ENCODE peak calls at places on chromosomes 11 and 22, in seven cellular contexts. E, X, R, U, V, D and Z are unnamed samples.

GRCh38 chr22:38859581-38860290 is 12.3 kb downstream of the CBX6 start:
- DNase-seq in E (no peak), X (no peak), R (no peak), U (no peak), V (no peak), D (no peak), Z (no peak)

GRCh38 chr11:35276396-35276795 is 137.4 kb downstream of the CD44 start:
- DNase-seq in E (peak), X (no peak), R (no peak), U (no peak), V (no peak), D (no peak), Z (no peak)

GRCh38 chr22:37498289-37498909 is 12.2 kb upstream of the MFNG start:
- DNase-seq in E (no peak), X (peak), R (peak), U (peak), V (no peak), D (no peak), Z (peak)

GRCh38 chr22:49855491-49855911 is 1.9 kb downstream of the ZBED4 start:
- DNase-seq in E (peak), X (no peak), R (no peak), U (no peak), V (peak), D (no peak), Z (no peak)

GRCh38 chr11:67584881-67585873 is 1.6 kb downstream of the GSTP1 start:
- DNase-seq in E (no peak), X (no peak), R (no peak), U (no peak), V (peak), D (no peak), Z (peak)

GRCh38 chr11:72561856-72562255 is 112.4 kb downstream of the PDE2A start:
- DNase-seq in E (no peak), X (no peak), R (no peak), U (peak), V (no peak), D (no peak), Z (no peak)

GRCh38 chr11:110096369-110096976 is 3.3 kb downstream of the ZC3H12C start:
- DNase-seq in E (no peak), X (no peak), R (no peak), U (no peak), V (no peak), D (no peak), Z (no peak)

GRCh38 chr22:18060646-18061620 is 16.9 kb upstream of the PEX26 start:
- DNase-seq in E (peak), X (no peak), R (no peak), U (no peak), V (peak), D (no peak), Z (peak)

GRCh38 chr22:43001271-43002197 is 13.4 kb downstream of the PACSIN2 start:
- DNase-seq in E (no peak), X (no peak), R (no peak), U (no peak), V (peak), D (no peak), Z (no peak)

GRCh38 chr11:119727523-119728081 is 1.4 kb downstream of the NECTIN1 start:
- DNase-seq in E (no peak), X (peak), R (peak), U (peak), V (peak), D (no peak), Z (peak)

GRCh38 chr22:50200333-50201190 is at the start of gene SELENOO:
- DNase-seq in E (peak), X (peak), R (peak), U (peak), V (peak), D (peak), Z (peak)

GRCh38 chr22:39473856-39474255 is 17.0 kb downstream of the MGAT3 start:
- DNase-seq in E (no peak), X (no peak), R (no peak), U (no peak), V (no peak), D (no peak), Z (no peak)

GRCh38 chr11:115201121-115201792 is 303.0 kb downstream of the CADM1 start:
- DNase-seq in E (peak), X (no peak), R (no peak), U (no peak), V (peak), D (no peak), Z (no peak)
- H3K23ac ChIP-seq in E (peak), X (no peak), R (no peak), U (no peak), V (no peak), D (no peak), Z (no peak)

GRCh38 chr11:107567739-107568335 is 2.3 kb upstream of the ALKBH8 start:
- DNase-seq in E (no peak), X (no peak), R (no peak), U (no peak), V (no peak), D (no peak), Z (no peak)

GRCh38 chr11:107565219-107565937 is at the start of gene ALKBH8:
- DNase-seq in E (peak), X (peak), R (no peak), U (peak), V (peak), D (peak), Z (peak)

GRCh38 chr11:107563702-107564101 is 1.8 kb downstream of the ALKBH8 start:
- DNase-seq in E (peak), X (no peak), R (no peak), U (no peak), V (peak), D (peak), Z (peak)

GRCh38 chr11:107564877-107565218 is 687 bp downstream of the ALKBH8 start:
- DNase-seq in E (no peak), X (no peak), R (no peak), U (no peak), V (no peak), D (no peak), Z (no peak)

GRCh38 chr11:107566569-107566968 is 1.0 kb upstream of the ALKBH8 start:
- DNase-seq in E (no peak), X (no peak), R (no peak), U (no peak), V (no peak), D (no peak), Z (no peak)
- H3K23ac ChIP-seq in E (no peak), X (no peak), R (no peak), U (no peak), V (no peak), D (no peak), Z (no peak)

GRCh38 chr11:75307058-75307457 is 44.4 kb downstream of the ARRB1 start:
- DNase-seq in E (no peak), X (no peak), R (no peak), U (no peak), V (no peak), D (no peak), Z (no peak)

GRCh38 chr11:75311858-75312288 is 39.6 kb downstream of the ARRB1 start:
- DNase-seq in E (peak), X (no peak), R (no peak), U (no peak), V (peak), D (no peak), Z (peak)

GRCh38 chr11:75308116-75308515 is 43.3 kb downstream of the ARRB1 start:
- DNase-seq in E (no peak), X (no peak), R (no peak), U (no peak), V (no peak), D (no peak), Z (no peak)

GRCh38 chr11:75306529-75306928 is 44.9 kb downstream of the ARRB1 start:
- DNase-seq in E (no peak), X (no peak), R (no peak), U (no peak), V (no peak), D (no peak), Z (no peak)

DNA sequence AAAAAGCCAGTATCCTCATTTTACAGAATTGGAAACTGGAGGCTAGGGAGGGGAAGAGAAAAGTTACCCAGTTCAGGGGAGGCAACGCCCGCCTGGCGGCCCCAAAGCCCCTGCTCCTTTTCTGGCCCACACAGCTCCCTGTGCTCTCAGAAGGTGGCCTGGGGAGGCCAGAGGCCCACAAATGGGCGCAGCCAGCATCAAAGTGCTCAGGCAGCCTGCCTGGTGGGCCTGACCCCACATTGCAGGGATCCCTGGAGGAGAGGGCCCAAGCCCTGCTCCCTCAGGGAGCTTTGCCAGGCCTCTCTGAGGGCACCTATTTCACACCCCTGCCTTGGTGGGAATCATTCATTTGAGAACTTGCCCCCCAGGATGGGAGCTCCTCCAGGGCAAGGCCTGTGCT is 42.5 kb downstream of the ARRB1 start:
- DNase-seq in E (no peak), X (no peak), R (no peak), U (no peak), V (no peak), D (no peak), Z (no peak)
- H3K23ac ChIP-seq in E (no peak), X (no peak), R (peak), U (no peak), V (no peak), D (no peak), Z (no peak)

GRCh38 chr11:14420223-14420622 is 61.2 kb upstream of the RRAS2 start:
- DNase-seq in E (no peak), X (no peak), R (no peak), U (peak), V (no peak), D (no peak), Z (peak)
- H3K23ac ChIP-seq in E (peak), X (no peak), R (no peak), U (no peak), V (no peak), D (no peak), Z (no peak)

GRCh38 chr11:45355706-45356041 is 69.5 kb upstream of the SYT13 start:
- DNase-seq in E (no peak), X (no peak), R (no peak), U (no peak), V (no peak), D (no peak), Z (no peak)
- H3K23ac ChIP-seq in E (no peak), X (no peak), R (no peak), U (no peak), V (no peak), D (no peak), Z (no peak)